ENCODE peak calls at places on chromosomes 3 and 15, in eight cellular contexts. M is hypothalamus; T is effector CD4-positive, alpha-beta T cell; O is naive thymus-derived CD8-positive, alpha-beta T cell; Z is SW480; H is NCI-H345; A is stimulated activated effector memory CD8-positive, alpha-beta T cell treated with anti-CD3 and anti-CD28 coated beads, Interleukin-12 subunit alpha, Interleukin-12 subunit beta, amount 100 ng/mL, for 72 hours; B is kidney tubule cell. G is an unnamed sample.

GRCh38 chr3:167837430-167837829 is 101.9 kb downstream of the SERPINI1 start:
- DNase-seq in B (no peak), O (no peak), A (no peak), T (no peak), M (no peak), H (no peak), Z (peak), G (no peak)

GRCh38 chr3:56629044-56629443 is 54.0 kb downstream of the TASOR start:
- DNase-seq in Z (no peak), O (no peak), M (no peak), H (no peak), A (no peak), T (no peak), B (peak), G (no peak)

GRCh38 chr3:61594144-61594977 is 33.0 kb downstream of the PTPRG start:
- DNase-seq in Z (no peak), T (no peak), A (no peak), B (no peak), M (no peak), H (no peak), O (no peak), G (no peak)

GRCh38 chr3:116474356-116475200 is 29.3 kb upstream of the LSAMP start:
- DNase-seq in H (peak), T (no peak), O (no peak), B (no peak), Z (no peak), M (no peak), A (no peak), G (no peak)

GRCh38 chr15:52100807-52101206 is 11.8 kb downstream of the BCL2L10 start:
- DNase-seq in B (peak), M (no peak), T (no peak), O (no peak), H (no peak), Z (no peak), A (no peak), G (peak)

GRCh38 chr15:51841401-51842040 is 12.1 kb downstream of the TMOD3 start:
- DNase-seq in H (no peak), O (no peak), M (no peak), B (no peak), A (no peak), T (no peak), Z (no peak), G (no peak)

GRCh38 chr3:46442591-46443530 is 21.8 kb downstream of the LTF start:
- DNase-seq in T (peak), B (peak), Z (no peak), M (no peak), O (no peak), H (no peak), A (no peak), G (no peak)

GRCh38 chr15:66151809-66152208 is 101.7 kb downstream of the MEGF11 start:
- DNase-seq in A (no peak), H (peak), O (no peak), Z (no peak), B (no peak), T (no peak), M (no peak), G (no peak)

GRCh38 chr3:77042892-77043291 is 3.0 kb downstream of the ROBO2 start:
- DNase-seq in B (no peak), H (peak), T (no peak), M (no peak), O (no peak), A (no peak), Z (peak), G (no peak)

GRCh38 chr3:13715961-13716360 is 163.9 kb downstream of the WNT7A start:
- DNase-seq in A (peak), Z (no peak), H (no peak), T (no peak), M (no peak), B (no peak), O (no peak), G (no peak)

GRCh38 chr3:133548090-133548489 is 25.4 kb upstream of the CDV3 start:
- DNase-seq in B (no peak), H (no peak), O (no peak), T (no peak), M (no peak), A (no peak), Z (no peak), G (no peak)

GRCh38 chr3:148149556-148149955 is 548.1 kb upstream of the AGTR1 start:
- DNase-seq in T (no peak), M (no peak), A (no peak), O (no peak), B (no peak), H (no peak), Z (no peak), G (no peak)

GRCh38 chr3:141460097-141460704 is 26.6 kb upstream of the RASA2 start:
- DNase-seq in M (peak), H (peak), O (peak), Z (peak), B (peak), T (peak), A (peak), G (peak)

GRCh38 chr3:195259564-195260285 is 11.2 kb downstream of the XXYLT1 start:
- DNase-seq in M (no peak), Z (peak), A (peak), T (peak), H (peak), O (peak), B (peak), G (peak)

GRCh38 chr15:68375191-68375631 is 56.8 kb downstream of the ITGA11 start:
- DNase-seq in B (no peak), A (no peak), M (no peak), T (no peak), H (no peak), Z (no peak), O (no peak), G (no peak)

GRCh38 chr3:124409650-124410275 is 320.5 kb upstream of the UMPS start:
- DNase-seq in B (peak), Z (peak), A (no peak), H (no peak), O (no peak), T (no peak), M (no peak), G (no peak)

G was measured in tibial nerve.